ENCODE peak calls at places on chromosomes 4 and X, in five cellular contexts. One of them, this sample, is unnamed.

GRCh38 chr4:10456270-10457254 is 664 bp downstream of the ZNF518B start:
- DNase-seq in A549: peak
- DNase-seq in K562: peak
- DNase-seq in HepG2: no peak
- DNase-seq in GM12878: no peak
- DNase-seq in this sample: peak

GRCh38 chr4:152301381-152301780 is 234.5 kb downstream of the FBXW7 start:
- DNase-seq in A549: no peak
- DNase-seq in K562: no peak
- DNase-seq in HepG2: no peak
- DNase-seq in GM12878: no peak
- DNase-seq in this sample: no peak

GRCh38 chrX:123215397-123216089 is 31.5 kb downstream of the GRIA3 start:
- DNase-seq in A549: no peak
- DNase-seq in K562: no peak
- DNase-seq in HepG2: no peak
- DNase-seq in GM12878: no peak
- DNase-seq in this sample: no peak

GRCh38 chr4:48194986-48195773 is 61.1 kb upstream of the TXK start:
- DNase-seq in A549: no peak
- DNase-seq in K562: no peak
- DNase-seq in HepG2: no peak
- DNase-seq in GM12878: no peak
- DNase-seq in this sample: no peak

GRCh38 chrX:45479835-45480422 is 279.3 kb upstream of the DIPK2B start:
- DNase-seq in A549: peak
- DNase-seq in K562: no peak
- DNase-seq in HepG2: peak
- DNase-seq in GM12878: no peak
- DNase-seq in this sample: no peak

GRCh38 chr4:113979157-113979972 is at the start of gene ARSJ:
- DNase-seq in A549: peak
- DNase-seq in K562: no peak
- DNase-seq in HepG2: no peak
- DNase-seq in GM12878: no peak
- DNase-seq in this sample: peak

GRCh38 chr4:111977419-111977965 is 167.8 kb upstream of the FAM241A start:
- DNase-seq in A549: no peak
- DNase-seq in K562: no peak
- DNase-seq in HepG2: no peak
- DNase-seq in GM12878: no peak
- DNase-seq in this sample: no peak

GRCh38 chr4:88623097-88623496 is 30.8 kb downstream of the HERC3 start:
- DNase-seq in A549: peak
- DNase-seq in K562: no peak
- DNase-seq in HepG2: peak
- DNase-seq in GM12878: no peak
- DNase-seq in this sample: no peak

GRCh38 chrX:45447995-45448394 is 247.3 kb upstream of the DIPK2B start:
- DNase-seq in A549: no peak
- DNase-seq in K562: no peak
- DNase-seq in HepG2: no peak
- DNase-seq in GM12878: no peak
- DNase-seq in this sample: no peak

GRCh38 chr4:7425171-7425570 is 9.6 kb downstream of the PSAPL1 start:
- DNase-seq in A549: no peak
- DNase-seq in K562: no peak
- DNase-seq in HepG2: no peak
- DNase-seq in GM12878: no peak
- DNase-seq in this sample: peak

GRCh38 chrX:42934020-42934701 is 156.2 kb upstream of the PPP1R2C start:
- DNase-seq in A549: no peak
- DNase-seq in K562: no peak
- DNase-seq in HepG2: no peak
- DNase-seq in GM12878: peak
- DNase-seq in this sample: no peak

GRCh38 chr4:95027906-95028618 is 270.3 kb downstream of the BMPR1B start:
- DNase-seq in A549: no peak
- DNase-seq in K562: no peak
- DNase-seq in HepG2: no peak
- DNase-seq in GM12878: no peak
- DNase-seq in this sample: no peak
- TF ChIP-seq ESRRA in A549: no peak
- TF ChIP-seq ESRRA in K562: no peak
- TF ChIP-seq ESRRA in HepG2: no peak
- TF ChIP-seq ESRRA in GM12878: no peak
- TF ChIP-seq ESRRA in this sample: no peak

GRCh38 chr4:38056024-38056685 is 96.0 kb downstream of the PTTG2 start:
- DNase-seq in A549: no peak
- DNase-seq in K562: no peak
- DNase-seq in HepG2: no peak
- DNase-seq in GM12878: no peak
- DNase-seq in this sample: no peak
- TF ChIP-seq ESRRA in A549: no peak
- TF ChIP-seq ESRRA in K562: no peak
- TF ChIP-seq ESRRA in HepG2: no peak
- TF ChIP-seq ESRRA in GM12878: no peak
- TF ChIP-seq ESRRA in this sample: no peak

DNA sequence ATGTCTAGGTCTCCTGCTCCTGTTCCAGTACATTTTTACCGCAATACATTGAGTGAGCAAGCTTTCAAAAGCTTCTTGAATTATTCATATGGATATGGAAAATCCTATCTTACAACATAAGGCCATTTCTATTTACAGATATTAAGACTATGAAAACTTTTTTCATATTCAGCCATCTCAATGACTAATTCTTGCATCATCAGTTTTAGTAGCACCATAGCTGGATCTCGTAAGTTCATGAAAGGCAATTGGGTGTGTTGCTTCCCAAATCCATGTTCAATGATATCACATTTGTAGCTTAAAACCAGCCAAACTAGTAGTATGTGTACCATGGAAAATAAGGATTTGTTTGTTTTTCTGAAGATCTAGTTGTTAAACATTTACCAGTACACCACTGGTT is 118.3 kb upstream of the GABRA2 start:
- DNase-seq in A549: no peak
- DNase-seq in K562: no peak
- DNase-seq in HepG2: no peak
- DNase-seq in GM12878: no peak
- DNase-seq in this sample: no peak
- TF ChIP-seq ESRRA in A549: no peak
- TF ChIP-seq ESRRA in K562: no peak
- TF ChIP-seq ESRRA in HepG2: no peak
- TF ChIP-seq ESRRA in GM12878: no peak
- TF ChIP-seq ESRRA in this sample: no peak

GRCh38 chr4:165737309-165737972 is 135.6 kb upstream of the TLL1 start:
- DNase-seq in A549: no peak
- DNase-seq in K562: no peak
- DNase-seq in HepG2: no peak
- DNase-seq in GM12878: no peak
- DNase-seq in this sample: no peak
- TF ChIP-seq ESRRA in A549: no peak
- TF ChIP-seq ESRRA in K562: no peak
- TF ChIP-seq ESRRA in HepG2: no peak
- TF ChIP-seq ESRRA in GM12878: no peak
- TF ChIP-seq ESRRA in this sample: no peak

GRCh38 chrX:15404712-15405111 is 20.5 kb upstream of the VEGFD start:
- DNase-seq in A549: no peak
- DNase-seq in K562: no peak
- DNase-seq in HepG2: no peak
- DNase-seq in GM12878: no peak
- DNase-seq in this sample: no peak
- TF ChIP-seq ESRRA in A549: no peak
- TF ChIP-seq ESRRA in K562: no peak
- TF ChIP-seq ESRRA in HepG2: no peak
- TF ChIP-seq ESRRA in GM12878: no peak
- TF ChIP-seq ESRRA in this sample: no peak

GRCh38 chr4:159446266-159446976 is 343.5 kb downstream of the RAPGEF2 start:
- DNase-seq in A549: peak
- DNase-seq in K562: peak
- DNase-seq in HepG2: peak
- DNase-seq in GM12878: peak
- DNase-seq in this sample: peak
- TF ChIP-seq ESRRA in A549: no peak
- TF ChIP-seq ESRRA in K562: no peak
- TF ChIP-seq ESRRA in HepG2: no peak
- TF ChIP-seq ESRRA in GM12878: no peak
- TF ChIP-seq ESRRA in this sample: no peak

GRCh38 chr4:4866124-4866832 is 6.8 kb downstream of the MSX1 start:
- DNase-seq in A549: no peak
- DNase-seq in K562: no peak
- DNase-seq in HepG2: no peak
- DNase-seq in GM12878: no peak
- DNase-seq in this sample: no peak
- TF ChIP-seq ESRRA in A549: no peak
- TF ChIP-seq ESRRA in K562: no peak
- TF ChIP-seq ESRRA in HepG2: no peak
- TF ChIP-seq ESRRA in GM12878: no peak
- TF ChIP-seq ESRRA in this sample: no peak

GRCh38 chrX:130015181-130015580 is 32.7 kb downstream of the BCORL1 start:
- DNase-seq in A549: no peak
- DNase-seq in K562: no peak
- DNase-seq in HepG2: no peak
- DNase-seq in GM12878: no peak
- DNase-seq in this sample: no peak

GRCh38 chrX:130013661-130014060 is 31.2 kb downstream of the BCORL1 start:
- DNase-seq in A549: no peak
- DNase-seq in K562: no peak
- DNase-seq in HepG2: no peak
- DNase-seq in GM12878: no peak
- DNase-seq in this sample: no peak

GRCh38 chrX:130012683-130013082 is 30.2 kb downstream of the BCORL1 start:
- DNase-seq in A549: no peak
- DNase-seq in K562: no peak
- DNase-seq in HepG2: no peak
- DNase-seq in GM12878: no peak
- DNase-seq in this sample: no peak

GRCh38 chrX:130014770-130015169 is 32.3 kb downstream of the BCORL1 start:
- DNase-seq in A549: no peak
- DNase-seq in K562: no peak
- DNase-seq in HepG2: no peak
- DNase-seq in GM12878: no peak
- DNase-seq in this sample: no peak

DNA sequence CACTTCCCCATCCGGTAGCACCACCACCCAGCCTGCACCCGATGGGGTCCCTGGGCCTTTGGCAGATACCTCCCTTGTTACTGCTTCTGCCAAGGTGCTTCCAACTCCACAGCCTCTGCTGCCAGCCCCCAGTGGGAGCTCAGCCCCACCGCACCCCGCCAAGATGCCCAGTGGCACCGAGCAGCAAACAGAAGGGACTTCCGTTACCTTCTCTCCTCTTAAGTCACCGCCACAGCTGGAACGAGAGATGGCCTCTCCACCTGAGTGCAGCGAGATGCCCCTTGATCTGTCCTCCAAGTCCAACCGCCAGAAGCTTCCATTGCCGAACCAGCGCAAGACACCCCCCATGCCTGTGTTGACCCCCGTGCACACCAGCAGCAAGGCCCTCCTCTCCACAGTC is 31.9 kb downstream of the BCORL1 start:
- DNase-seq in A549: no peak
- DNase-seq in K562: no peak
- DNase-seq in HepG2: no peak
- DNase-seq in GM12878: no peak
- DNase-seq in this sample: no peak
- TF ChIP-seq ESRRA in A549: no peak
- TF ChIP-seq ESRRA in K562: no peak
- TF ChIP-seq ESRRA in HepG2: no peak
- TF ChIP-seq ESRRA in GM12878: no peak
- TF ChIP-seq ESRRA in this sample: no peak

GRCh38 chr4:41611124-41611838 is 73.3 kb downstream of the LIMCH1 start:
- DNase-seq in A549: no peak
- DNase-seq in K562: no peak
- DNase-seq in HepG2: no peak
- DNase-seq in GM12878: no peak
- DNase-seq in this sample: no peak

GRCh38 chr4:41609851-41610250 is 71.9 kb downstream of the LIMCH1 start:
- DNase-seq in A549: no peak
- DNase-seq in K562: no peak
- DNase-seq in HepG2: no peak
- DNase-seq in GM12878: no peak
- DNase-seq in this sample: no peak

GRCh38 chr4:41613362-41613761 is 75.4 kb downstream of the LIMCH1 start:
- DNase-seq in A549: no peak
- DNase-seq in K562: no peak
- DNase-seq in HepG2: no peak
- DNase-seq in GM12878: no peak
- DNase-seq in this sample: peak

GRCh38 chr4:41611881-41612871 is 74.2 kb downstream of the LIMCH1 start:
- DNase-seq in A549: peak
- DNase-seq in K562: no peak
- DNase-seq in HepG2: no peak
- DNase-seq in GM12878: no peak
- DNase-seq in this sample: peak

GRCh38 chr4:41610474-41610873 is 72.5 kb downstream of the LIMCH1 start:
- DNase-seq in A549: no peak
- DNase-seq in K562: no peak
- DNase-seq in HepG2: no peak
- DNase-seq in GM12878: no peak
- DNase-seq in this sample: no peak
- TF ChIP-seq ESRRA in A549: no peak
- TF ChIP-seq ESRRA in K562: no peak
- TF ChIP-seq ESRRA in HepG2: no peak
- TF ChIP-seq ESRRA in GM12878: no peak
- TF ChIP-seq ESRRA in this sample: no peak

This sample was measured in WTC11.